ENCODE peak calls at places on chromosomes 12 and 14, in four cellular contexts. F is kidney tubule cell, Z is CMK, E is fibroblast of mammary gland. O is an unnamed sample.

GRCh38 chr12:106205208-106206069 is 42.4 kb downstream of the CKAP4 start:
- DNase-seq in E (no peak), Z (no peak), F (peak), O (no peak)

GRCh38 chr12:62724947-62725447 is 210.0 kb downstream of the PPM1H start:
- DNase-seq in Z (no peak), E (peak), F (peak), O (no peak)

GRCh38 chr14:104975481-104976197 is 2.5 kb downstream of the AHNAK2 start:
- DNase-seq in F (no peak), Z (no peak), E (no peak), O (no peak)

GRCh38 chr12:57836442-57837375 is 9.8 kb downstream of the CTDSP2 start:
- DNase-seq in Z (no peak), F (peak), E (peak), O (peak)

GRCh38 chr12:49706351-49707126 is 666 bp downstream of the FMNL3 start:
- DNase-seq in Z (no peak), F (peak), E (peak), O (no peak)

GRCh38 chr14:29654910-29655590 is 272.6 kb downstream of the PRKD1 start:
- DNase-seq in E (peak), F (peak), Z (no peak), O (no peak)

GRCh38 chr12:7667025-7667575 is 1.4 kb upstream of the APOBEC1 start:
- DNase-seq in Z (no peak), E (peak), F (no peak), O (peak)

GRCh38 chr14:103550451-103551337 is 11.8 kb downstream of the BAG5 start:
- DNase-seq in F (peak), Z (no peak), E (no peak), O (no peak)

GRCh38 chr12:108649668-108650067 is 16.0 kb upstream of the SELPLG start:
- DNase-seq in F (peak), E (peak), Z (no peak), O (no peak)

GRCh38 chr12:2374092-2374740 is 321.4 kb downstream of the CACNA1C start:
- DNase-seq in E (no peak), Z (no peak), F (peak), O (no peak)

GRCh38 chr12:46774011-46774633 is 51.7 kb downstream of the SLC38A4 start:
- DNase-seq in E (peak), F (peak), Z (no peak), O (no peak)

GRCh38 chr12:132475304-132476037 is 14.5 kb upstream of the FBRSL1 start:
- DNase-seq in F (no peak), Z (peak), E (no peak), O (no peak)

GRCh38 chr12:53012928-53013327 is 6.7 kb downstream of the EIF4B start:
- DNase-seq in F (no peak), Z (no peak), E (no peak), O (no peak)

GRCh38 chr14:46344327-46344937 is 307.1 kb downstream of the RPL10L start:
- DNase-seq in E (peak), F (peak), Z (no peak), O (no peak)

GRCh38 chr14:85907536-85907935 is 377.6 kb downstream of the FLRT2 start:
- DNase-seq in E (no peak), Z (no peak), F (no peak), O (no peak)

GRCh38 chr14:101791919-101792572 is 30.5 kb downstream of the PPP2R5C start:
- DNase-seq in F (peak), Z (no peak), E (peak), O (no peak)

GRCh38 chr12:51013441-51013840 is 12.7 kb downstream of the SLC11A2 start:
- DNase-seq in F (peak), Z (no peak), E (no peak), O (no peak)

GRCh38 chr12:103501447-103501846 is 5.7 kb upstream of the C12orf42 start:
- DNase-seq in Z (no peak), F (no peak), E (no peak), O (no peak)

GRCh38 chr14:70029296-70030132 is 150.3 kb downstream of the SMOC1 start:
- DNase-seq in E (no peak), Z (no peak), F (no peak), O (no peak)

GRCh38 chr12:1047898-1048660 is 57.1 kb downstream of the ERC1 start:
- DNase-seq in F (no peak), Z (no peak), E (peak), O (peak)

GRCh38 chr14:70887207-70888150 is 19.8 kb upstream of the PCNX1 start:
- DNase-seq in Z (no peak), F (no peak), E (peak), O (no peak)

GRCh38 chr12:116642683-116643082 is 83.5 kb downstream of the MAP1LC3B2 start:
- DNase-seq in F (no peak), E (peak), Z (peak), O (no peak)

GRCh38 chr12:14256139-14256538 is 109.3 kb upstream of the ATF7IP start:
- DNase-seq in F (no peak), Z (no peak), E (peak), O (no peak)

GRCh38 chr14:61321385-61322010 is at the start of gene PRKCH:
- DNase-seq in F (peak), Z (no peak), E (peak), O (no peak)

GRCh38 chr12:128810182-128811127 is 13.3 kb downstream of the SLC15A4 start:
- DNase-seq in Z (no peak), F (no peak), E (peak), O (no peak)

GRCh38 chr12:93245543-93245942 is 132.2 kb upstream of the NUDT4 start:
- DNase-seq in E (no peak), Z (no peak), F (no peak), O (no peak)

GRCh38 chr12:132554857-132555630 is 55.3 kb downstream of the LRCOL1 start:
- DNase-seq in F (no peak), E (peak), Z (peak), O (peak)

GRCh38 chr14:67510836-67511235 is 22.3 kb upstream of the PLEKHH1 start:
- DNase-seq in Z (no peak), E (peak), F (peak), O (no peak)

GRCh38 chr14:68215628-68216027 is 396.0 kb downstream of the RAD51B start:
- DNase-seq in Z (no peak), E (no peak), F (no peak), O (peak)

GRCh38 chr12:39605996-39606395 is 13.6 kb downstream of the ABCD2 start:
- DNase-seq in F (peak), Z (no peak), E (peak), O (no peak)

GRCh38 chr14:26761532-26761931 is 163.7 kb upstream of the NOVA1 start:
- DNase-seq in E (no peak), F (no peak), Z (no peak), O (no peak)

GRCh38 chr12:52756281-52756960 is 20.7 kb downstream of the KRT76 start:
- DNase-seq in F (no peak), Z (no peak), E (no peak), O (no peak)

GRCh38 chr14:37583358-37584210 is 11.5 kb downstream of the FOXA1 start:
- DNase-seq in E (no peak), F (no peak), Z (no peak), O (no peak)